ENCODE peak calls at places on chromosomes 1 and 21, in ten cellular contexts. One of them, this sample, is unnamed.
A peak's percentile ranks its signal among the peaks of the same experiment; 100 is the strongest.

GRCh38 chr1:67682659-67683197 is 2.3 kb upstream of the GADD45A start:
- DNase-seq in cardiac muscle cell: no peak
- DNase-seq in activated naive CD4-positive, alpha-beta T cell treated with anti-CD3 and anti-CD28 coated beads for 36 hours: no peak
- DNase-seq in BE2C: no peak
- DNase-seq in GM12878: no peak
- DNase-seq in amygdala: no peak
- DNase-seq in fibroblast of the conjunctiva: no peak
- DNase-seq in T-helper 2 cell: no peak
- DNase-seq in T follicular helper cell: no peak
- DNase-seq in NCI-H1436: no peak
- DNase-seq in this sample: no peak

GRCh38 chr1:150152772-150153461 is 3.2 kb downstream of the PLEKHO1 start:
- DNase-seq in cardiac muscle cell: no peak
- DNase-seq in activated naive CD4-positive, alpha-beta T cell treated with anti-CD3 and anti-CD28 coated beads for 36 hours: no peak
- DNase-seq in BE2C: no peak
- DNase-seq in GM12878: no peak
- DNase-seq in amygdala: no peak
- DNase-seq in fibroblast of the conjunctiva: no peak
- DNase-seq in T-helper 2 cell: no peak
- DNase-seq in T follicular helper cell: no peak
- DNase-seq in NCI-H1436: no peak
- DNase-seq in this sample: no peak

GRCh38 chr1:170415734-170416372 is 116.1 kb upstream of the GORAB start:
- DNase-seq in cardiac muscle cell: no peak
- DNase-seq in activated naive CD4-positive, alpha-beta T cell treated with anti-CD3 and anti-CD28 coated beads for 36 hours: no peak
- DNase-seq in BE2C: no peak
- DNase-seq in GM12878: no peak
- DNase-seq in amygdala: no peak
- DNase-seq in fibroblast of the conjunctiva: no peak
- DNase-seq in T-helper 2 cell: no peak
- DNase-seq in T follicular helper cell: no peak
- DNase-seq in NCI-H1436: no peak
- DNase-seq in this sample: no peak

GRCh38 chr1:43545686-43546387 is 15.2 kb downstream of the PTPRF start:
- DNase-seq in cardiac muscle cell: peak; percentile 92
- DNase-seq in activated naive CD4-positive, alpha-beta T cell treated with anti-CD3 and anti-CD28 coated beads for 36 hours: no peak
- DNase-seq in BE2C: peak; percentile 89
- DNase-seq in GM12878: no peak
- DNase-seq in amygdala: peak; percentile 86
- DNase-seq in fibroblast of the conjunctiva: no peak
- DNase-seq in T-helper 2 cell: peak; percentile 17
- DNase-seq in T follicular helper cell: no peak
- DNase-seq in NCI-H1436: peak; percentile 76
- DNase-seq in this sample: peak; percentile 90

GRCh38 chr1:8985915-8986813 is 40.1 kb downstream of the SLC2A7 start:
- DNase-seq in cardiac muscle cell: no peak
- DNase-seq in activated naive CD4-positive, alpha-beta T cell treated with anti-CD3 and anti-CD28 coated beads for 36 hours: no peak
- DNase-seq in BE2C: no peak
- DNase-seq in GM12878: no peak
- DNase-seq in amygdala: peak; percentile 66
- DNase-seq in fibroblast of the conjunctiva: peak; percentile 67
- DNase-seq in T-helper 2 cell: no peak
- DNase-seq in T follicular helper cell: no peak
- DNase-seq in NCI-H1436: no peak
- DNase-seq in this sample: no peak

GRCh38 chr1:245549981-245550701 is 395.4 kb downstream of the KIF26B start:
- DNase-seq in cardiac muscle cell: no peak
- DNase-seq in activated naive CD4-positive, alpha-beta T cell treated with anti-CD3 and anti-CD28 coated beads for 36 hours: no peak
- DNase-seq in BE2C: no peak
- DNase-seq in GM12878: no peak
- DNase-seq in amygdala: no peak
- DNase-seq in fibroblast of the conjunctiva: no peak
- DNase-seq in T-helper 2 cell: no peak
- DNase-seq in T follicular helper cell: no peak
- DNase-seq in NCI-H1436: no peak
- DNase-seq in this sample: peak; percentile 1

GRCh38 chr1:11643782-11644181 is 10.4 kb downstream of the FBXO2 start:
- DNase-seq in cardiac muscle cell: no peak
- DNase-seq in activated naive CD4-positive, alpha-beta T cell treated with anti-CD3 and anti-CD28 coated beads for 36 hours: no peak
- DNase-seq in BE2C: no peak
- DNase-seq in GM12878: no peak
- DNase-seq in amygdala: no peak
- DNase-seq in fibroblast of the conjunctiva: no peak
- DNase-seq in T-helper 2 cell: no peak
- DNase-seq in T follicular helper cell: no peak
- DNase-seq in NCI-H1436: no peak
- DNase-seq in this sample: no peak

GRCh38 chr1:112638109-112638426 is 18.4 kb downstream of the CAPZA1 start:
- DNase-seq in cardiac muscle cell: no peak
- DNase-seq in activated naive CD4-positive, alpha-beta T cell treated with anti-CD3 and anti-CD28 coated beads for 36 hours: no peak
- DNase-seq in BE2C: no peak
- DNase-seq in GM12878: no peak
- DNase-seq in amygdala: no peak
- DNase-seq in fibroblast of the conjunctiva: no peak
- DNase-seq in T-helper 2 cell: no peak
- DNase-seq in T follicular helper cell: no peak
- DNase-seq in NCI-H1436: no peak
- DNase-seq in this sample: no peak

GRCh38 chr1:172818841-172819527 is 160.1 kb downstream of the FASLG start:
- DNase-seq in cardiac muscle cell: no peak
- DNase-seq in activated naive CD4-positive, alpha-beta T cell treated with anti-CD3 and anti-CD28 coated beads for 36 hours: peak; percentile 68
- DNase-seq in BE2C: no peak
- DNase-seq in GM12878: peak; percentile 99
- DNase-seq in amygdala: no peak
- DNase-seq in fibroblast of the conjunctiva: no peak
- DNase-seq in T-helper 2 cell: peak; percentile 86
- DNase-seq in T follicular helper cell: no peak
- DNase-seq in NCI-H1436: no peak
- DNase-seq in this sample: no peak

GRCh38 chr21:33075596-33076195 is 5.8 kb downstream of the OLIG1 start:
- DNase-seq in cardiac muscle cell: no peak
- DNase-seq in activated naive CD4-positive, alpha-beta T cell treated with anti-CD3 and anti-CD28 coated beads for 36 hours: no peak
- DNase-seq in BE2C: no peak
- DNase-seq in GM12878: no peak
- DNase-seq in amygdala: no peak
- DNase-seq in fibroblast of the conjunctiva: no peak
- DNase-seq in T-helper 2 cell: no peak
- DNase-seq in T follicular helper cell: no peak
- DNase-seq in NCI-H1436: no peak
- DNase-seq in this sample: no peak

GRCh38 chr21:15966216-15966615 is 236.4 kb downstream of the USP25 start:
- DNase-seq in cardiac muscle cell: no peak
- DNase-seq in activated naive CD4-positive, alpha-beta T cell treated with anti-CD3 and anti-CD28 coated beads for 36 hours: no peak
- DNase-seq in BE2C: no peak
- DNase-seq in GM12878: no peak
- DNase-seq in amygdala: no peak
- DNase-seq in fibroblast of the conjunctiva: no peak
- DNase-seq in T-helper 2 cell: no peak
- DNase-seq in T follicular helper cell: no peak
- DNase-seq in NCI-H1436: no peak
- DNase-seq in this sample: no peak

GRCh38 chr1:52554267-52554640 is 1.4 kb upstream of the TUT4 start:
- DNase-seq in cardiac muscle cell: peak; percentile 7
- DNase-seq in activated naive CD4-positive, alpha-beta T cell treated with anti-CD3 and anti-CD28 coated beads for 36 hours: no peak
- DNase-seq in BE2C: no peak
- DNase-seq in GM12878: no peak
- DNase-seq in amygdala: no peak
- DNase-seq in fibroblast of the conjunctiva: no peak
- DNase-seq in T-helper 2 cell: no peak
- DNase-seq in T follicular helper cell: no peak
- DNase-seq in NCI-H1436: no peak
- DNase-seq in this sample: no peak